ENCODE peak calls at places on chromosomes 16 and 17, in four cellular contexts. A is K562, W is GM23338, Y is HCT116. Z is an unnamed sample.

GRCh38 chr17:36926226-36926625 is 11.0 kb upstream of the LHX1 start:
- DNase-seq in W (no peak), A (no peak), Y (no peak), Z (no peak)

GRCh38 chr17:47791025-47791424 is 30.6 kb downstream of the OSBPL7 start:
- DNase-seq in W (no peak), Y (no peak), A (no peak), Z (no peak)

GRCh38 chr16:11677451-11677951 is 9.2 kb downstream of the SNN start:
- DNase-seq in Y (no peak), A (no peak), W (no peak), Z (no peak)

GRCh38 chr17:75773808-75774470 is 8.9 kb upstream of the GALK1 start:
- DNase-seq in W (peak; percentile 80), Y (no peak), A (no peak), Z (no peak)

GRCh38 chr16:11510178-11510973 is 76.3 kb downstream of the LITAF start:
- DNase-seq in W (no peak), A (no peak), Y (no peak), Z (no peak)

GRCh38 chr16:56424791-56425438 is 430 bp downstream of the AMFR start:
- DNase-seq in Y (no peak), A (peak; percentile 77), W (peak; percentile 56), Z (no peak)

GRCh38 chr17:83007504-83008475 is 71.6 kb upstream of the METRNL start:
- DNase-seq in W (no peak), Y (no peak), A (no peak), Z (no peak)

GRCh38 chr17:48412841-48413240 is 17.2 kb downstream of the SKAP1 start:
- DNase-seq in Y (no peak), A (no peak), W (no peak), Z (no peak)

GRCh38 chr17:81902653-81903414 is 796 bp downstream of the NPB start:
- DNase-seq in W (peak; percentile 73), Y (no peak), A (peak; percentile 19), Z (no peak)

GRCh38 chr16:79008036-79008868 is 592.3 kb downstream of the MAF start:
- DNase-seq in W (no peak), Y (no peak), A (peak; percentile 31), Z (no peak)

GRCh38 chr16:23428351-23428750 is 24.6 kb downstream of the COG7 start:
- DNase-seq in A (no peak), Y (no peak), W (no peak), Z (no peak)

GRCh38 chr16:23423496-23424049 is 29.4 kb downstream of the COG7 start:
- DNase-seq in W (peak; percentile 41), A (no peak), Y (peak; percentile 76), Z (no peak)

GRCh38 chr16:23420011-23420410 is 33.0 kb downstream of the COG7 start:
- DNase-seq in A (no peak), Y (no peak), W (no peak), Z (no peak)

GRCh38 chr16:23424292-23424958 is 28.6 kb downstream of the COG7 start:
- DNase-seq in A (no peak), W (no peak), Y (no peak), Z (no peak)
- TF ChIP-seq POLR2AphosphoS5 in A (no peak), W (no peak), Y (no peak), Z (no peak)

GRCh38 chr17:72946696-72947095 is 145.8 kb downstream of the SLC39A11 start:
- DNase-seq in A (no peak), W (no peak), Y (no peak), Z (no peak)

GRCh38 chr17:72945468-72945867 is 147.0 kb downstream of the SLC39A11 start:
- DNase-seq in Y (no peak), W (no peak), A (no peak), Z (no peak)

GRCh38 chr17:72948115-72948514 is 144.4 kb downstream of the SLC39A11 start:
- DNase-seq in W (no peak), Y (no peak), A (no peak), Z (no peak)

GRCh38 chr17:72946126-72946525 is 146.4 kb downstream of the SLC39A11 start:
- DNase-seq in W (no peak), Y (no peak), A (no peak), Z (no peak)

DNA sequence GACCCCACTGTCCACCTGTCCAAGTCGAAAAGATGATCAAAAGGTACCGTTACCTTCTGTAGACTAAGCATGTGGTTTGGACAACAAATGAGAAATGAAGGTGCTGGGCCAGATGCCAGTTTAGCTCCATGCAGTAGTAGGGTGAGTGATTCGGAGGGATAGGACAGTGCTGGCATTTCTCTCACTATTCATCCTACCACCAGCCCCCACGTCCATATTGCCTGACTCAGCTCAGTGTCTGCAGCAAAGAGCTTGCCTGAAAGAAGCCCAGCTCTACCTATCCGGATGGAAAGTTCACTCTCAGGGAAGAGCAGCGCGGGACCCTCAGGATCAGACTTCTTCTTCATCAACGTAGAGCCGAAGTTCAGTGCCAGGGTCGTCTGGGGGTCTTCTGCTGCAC is 145.0 kb downstream of the SLC39A11 start:
- DNase-seq in W (no peak), Y (no peak), A (no peak), Z (no peak)
- TF ChIP-seq REST in W (no peak), Y (no peak), A (no peak), Z (no peak)

GRCh38 chr17:63445065-63445464 is 1.0 kb downstream of the CYB561 start:
- DNase-seq in Y (no peak), W (no peak), A (no peak), Z (no peak)

GRCh38 chr17:63446981-63447687 is 1.0 kb upstream of the CYB561 start:
- DNase-seq in W (peak; percentile 77), Y (no peak), A (no peak), Z (peak; percentile 30)

GRCh38 chr17:63445571-63446217 is 412 bp downstream of the CYB561 start:
- DNase-seq in A (peak; percentile 60), W (peak; percentile 72), Y (peak; percentile 58), Z (no peak)

GRCh38 chr17:63447688-63448005 is 1.5 kb upstream of the CYB561 start:
- DNase-seq in A (peak; percentile 50), W (no peak), Y (no peak), Z (no peak)

GRCh38 chr17:63446218-63446980 is at the start of gene CYB561:
- DNase-seq in A (peak; percentile 94), W (peak; percentile 82), Y (peak; percentile 46), Z (peak; percentile 43)
- TF ChIP-seq CTCF in A (peak; percentile 44), W (peak; percentile 43), Y (no peak), Z (no peak)

DNA sequence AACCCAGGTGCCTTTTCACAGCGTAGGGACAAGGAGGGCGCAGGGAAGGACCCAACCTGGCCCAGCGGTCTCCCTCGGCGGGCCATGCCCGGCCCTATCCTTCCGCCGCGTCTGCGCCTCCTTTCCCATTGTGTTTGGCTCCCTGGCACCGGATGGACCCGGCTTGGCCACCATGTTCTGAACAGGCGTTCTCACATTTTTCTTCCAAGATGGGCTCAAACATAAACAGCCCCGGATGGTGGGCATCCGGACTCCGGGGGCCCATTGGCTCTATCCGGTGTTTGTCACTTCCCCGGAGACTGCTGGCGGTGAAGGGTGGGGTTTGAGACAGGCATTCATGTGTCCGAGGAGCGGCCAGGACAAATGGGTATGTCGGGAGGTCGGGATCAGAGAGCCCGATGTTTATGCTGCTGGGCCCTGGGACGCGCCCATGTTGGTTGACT is 188.1 kb downstream of the IRF8 start:
- DNase-seq in A (no peak), W (no peak), Y (no peak), Z (no peak)
- TF ChIP-seq POLR2AphosphoS5 in A (no peak), W (no peak), Y (no peak), Z (no peak)

GRCh38 chr17:42676424-42677011 is at the start of gene PLEKHH3:
- DNase-seq in A (no peak), Y (no peak), W (peak; percentile 66), Z (no peak)
- TF ChIP-seq REST in A (no peak), Y (no peak), W (no peak), Z (no peak)

GRCh38 chr17:14196337-14196997 is 40.2 kb downstream of the CDRT15 start:
- DNase-seq in Y (no peak), W (peak; percentile 24), A (no peak), Z (peak; percentile 10)
- TF ChIP-seq CTCF in Y (peak; percentile 48), W (no peak), A (peak; percentile 3), Z (no peak)

GRCh38 chr17:18257747-18258355 is 687 bp downstream of the FLII start:
- DNase-seq in W (peak; percentile 75), A (peak; percentile 26), Y (no peak), Z (peak; percentile 22)
- TF ChIP-seq POLR2AphosphoS5 in W (peak; percentile 54), A (no peak), Y (peak; percentile 64), Z (no peak)